ENCODE peak calls at places on chromosomes 16 and 17, in five cellular contexts. One of them, this sample, is unnamed.

GRCh38 chr17:17403899-17404576 is 72.8 kb upstream of the MED9 start:
- DNase-seq in NCI-H2081: peak
- DNase-seq in stimulated activated CD8-positive, alpha-beta memory T cell treated with anti-CD3 and anti-CD28 coated beads, Interleukin-12 subunit alpha, Interleukin-12 subunit beta, amount 100 ng/mL, for 1 hour: peak
- DNase-seq in LoVo: no peak
- DNase-seq in naive thymus-derived CD8-positive, alpha-beta T cell: peak
- DNase-seq in this sample: peak

GRCh38 chr17:60087882-60088669 is 9.4 kb upstream of the HEATR6 start:
- DNase-seq in NCI-H2081: peak
- DNase-seq in stimulated activated CD8-positive, alpha-beta memory T cell treated with anti-CD3 and anti-CD28 coated beads, Interleukin-12 subunit alpha, Interleukin-12 subunit beta, amount 100 ng/mL, for 1 hour: no peak
- DNase-seq in LoVo: peak
- DNase-seq in naive thymus-derived CD8-positive, alpha-beta T cell: no peak
- DNase-seq in this sample: no peak

GRCh38 chr17:75067856-75068255 is 19.9 kb upstream of the SLC16A5 start:
- DNase-seq in NCI-H2081: no peak
- DNase-seq in stimulated activated CD8-positive, alpha-beta memory T cell treated with anti-CD3 and anti-CD28 coated beads, Interleukin-12 subunit alpha, Interleukin-12 subunit beta, amount 100 ng/mL, for 1 hour: no peak
- DNase-seq in LoVo: no peak
- DNase-seq in naive thymus-derived CD8-positive, alpha-beta T cell: no peak
- DNase-seq in this sample: peak

GRCh38 chr17:18076941-18077340 is 10.8 kb upstream of the DRG2 start:
- DNase-seq in NCI-H2081: no peak
- DNase-seq in stimulated activated CD8-positive, alpha-beta memory T cell treated with anti-CD3 and anti-CD28 coated beads, Interleukin-12 subunit alpha, Interleukin-12 subunit beta, amount 100 ng/mL, for 1 hour: no peak
- DNase-seq in LoVo: no peak
- DNase-seq in naive thymus-derived CD8-positive, alpha-beta T cell: no peak
- DNase-seq in this sample: no peak

GRCh38 chr17:51608251-51608933 is 348.0 kb downstream of the UTP18 start:
- DNase-seq in NCI-H2081: no peak
- DNase-seq in stimulated activated CD8-positive, alpha-beta memory T cell treated with anti-CD3 and anti-CD28 coated beads, Interleukin-12 subunit alpha, Interleukin-12 subunit beta, amount 100 ng/mL, for 1 hour: no peak
- DNase-seq in LoVo: no peak
- DNase-seq in naive thymus-derived CD8-positive, alpha-beta T cell: no peak
- DNase-seq in this sample: no peak

GRCh38 chr16:29922986-29923501 is 3.0 kb downstream of the KCTD13 start:
- DNase-seq in NCI-H2081: no peak
- DNase-seq in stimulated activated CD8-positive, alpha-beta memory T cell treated with anti-CD3 and anti-CD28 coated beads, Interleukin-12 subunit alpha, Interleukin-12 subunit beta, amount 100 ng/mL, for 1 hour: no peak
- DNase-seq in LoVo: no peak
- DNase-seq in naive thymus-derived CD8-positive, alpha-beta T cell: no peak
- DNase-seq in this sample: no peak

GRCh38 chr17:2433696-2434095 is 32.8 kb upstream of the MNT start:
- DNase-seq in NCI-H2081: no peak
- DNase-seq in stimulated activated CD8-positive, alpha-beta memory T cell treated with anti-CD3 and anti-CD28 coated beads, Interleukin-12 subunit alpha, Interleukin-12 subunit beta, amount 100 ng/mL, for 1 hour: no peak
- DNase-seq in LoVo: no peak
- DNase-seq in naive thymus-derived CD8-positive, alpha-beta T cell: no peak
- DNase-seq in this sample: no peak

GRCh38 chr17:67221062-67221998 is 23.7 kb downstream of the HELZ start:
- DNase-seq in NCI-H2081: peak
- DNase-seq in stimulated activated CD8-positive, alpha-beta memory T cell treated with anti-CD3 and anti-CD28 coated beads, Interleukin-12 subunit alpha, Interleukin-12 subunit beta, amount 100 ng/mL, for 1 hour: no peak
- DNase-seq in LoVo: peak
- DNase-seq in naive thymus-derived CD8-positive, alpha-beta T cell: peak
- DNase-seq in this sample: peak

GRCh38 chr17:38421871-38422819 is 6.1 kb upstream of the ARHGAP23 start:
- DNase-seq in NCI-H2081: peak
- DNase-seq in stimulated activated CD8-positive, alpha-beta memory T cell treated with anti-CD3 and anti-CD28 coated beads, Interleukin-12 subunit alpha, Interleukin-12 subunit beta, amount 100 ng/mL, for 1 hour: no peak
- DNase-seq in LoVo: no peak
- DNase-seq in naive thymus-derived CD8-positive, alpha-beta T cell: no peak
- DNase-seq in this sample: no peak

GRCh38 chr17:66784621-66785364 is 50.1 kb upstream of the CACNG5 start:
- DNase-seq in NCI-H2081: no peak
- DNase-seq in stimulated activated CD8-positive, alpha-beta memory T cell treated with anti-CD3 and anti-CD28 coated beads, Interleukin-12 subunit alpha, Interleukin-12 subunit beta, amount 100 ng/mL, for 1 hour: no peak
- DNase-seq in LoVo: no peak
- DNase-seq in naive thymus-derived CD8-positive, alpha-beta T cell: no peak
- DNase-seq in this sample: no peak

GRCh38 chr16:85659805-85660511 is 28.8 kb downstream of the GINS2 start:
- DNase-seq in NCI-H2081: peak
- DNase-seq in stimulated activated CD8-positive, alpha-beta memory T cell treated with anti-CD3 and anti-CD28 coated beads, Interleukin-12 subunit alpha, Interleukin-12 subunit beta, amount 100 ng/mL, for 1 hour: peak
- DNase-seq in LoVo: peak
- DNase-seq in naive thymus-derived CD8-positive, alpha-beta T cell: peak
- DNase-seq in this sample: peak

GRCh38 chr16:12086861-12087260 is 110.3 kb downstream of the SNX29 start:
- DNase-seq in NCI-H2081: no peak
- DNase-seq in stimulated activated CD8-positive, alpha-beta memory T cell treated with anti-CD3 and anti-CD28 coated beads, Interleukin-12 subunit alpha, Interleukin-12 subunit beta, amount 100 ng/mL, for 1 hour: no peak
- DNase-seq in LoVo: no peak
- DNase-seq in naive thymus-derived CD8-positive, alpha-beta T cell: no peak
- DNase-seq in this sample: no peak

GRCh38 chr17:29279397-29280070 is 14.4 kb downstream of the NUFIP2 start:
- DNase-seq in NCI-H2081: no peak
- DNase-seq in stimulated activated CD8-positive, alpha-beta memory T cell treated with anti-CD3 and anti-CD28 coated beads, Interleukin-12 subunit alpha, Interleukin-12 subunit beta, amount 100 ng/mL, for 1 hour: no peak
- DNase-seq in LoVo: no peak
- DNase-seq in naive thymus-derived CD8-positive, alpha-beta T cell: no peak
- DNase-seq in this sample: no peak

GRCh38 chr16:49503242-49504022 is 129.8 kb downstream of the C16orf78 start:
- DNase-seq in NCI-H2081: no peak
- DNase-seq in stimulated activated CD8-positive, alpha-beta memory T cell treated with anti-CD3 and anti-CD28 coated beads, Interleukin-12 subunit alpha, Interleukin-12 subunit beta, amount 100 ng/mL, for 1 hour: no peak
- DNase-seq in LoVo: no peak
- DNase-seq in naive thymus-derived CD8-positive, alpha-beta T cell: no peak
- DNase-seq in this sample: no peak

GRCh38 chr16:11155284-11155806 is 100.7 kb downstream of the SOCS1 start:
- DNase-seq in NCI-H2081: no peak
- DNase-seq in stimulated activated CD8-positive, alpha-beta memory T cell treated with anti-CD3 and anti-CD28 coated beads, Interleukin-12 subunit alpha, Interleukin-12 subunit beta, amount 100 ng/mL, for 1 hour: no peak
- DNase-seq in LoVo: no peak
- DNase-seq in naive thymus-derived CD8-positive, alpha-beta T cell: no peak
- DNase-seq in this sample: no peak

This sample was measured in central memory CD4-positive, alpha-beta T cell.